ENCODE peak calls at places on chromosomes 11 and 22, in nine cellular contexts. One of them, this sample, is unnamed.

GRCh38 chr11:83773950-83774880 is 488.0 kb upstream of the CCDC90B start:
- DNase-seq in kidney tubule cell: no peak
- DNase-seq in EH: peak
- DNase-seq in posterior cingulate gyrus: no peak
- DNase-seq in T-helper 2 cell: no peak
- DNase-seq in brain microvascular endothelial cell: peak
- DNase-seq in H4: no peak
- DNase-seq in stimulated activated CD4-positive, alpha-beta T cell treated with anti-CD3 and anti-CD28 coated beads, Interleukin-12 subunit alpha, Interleukin-12 subunit beta, amount 100 ng/mL, for 4 hours: no peak
- DNase-seq in osteoblast: no peak
- DNase-seq in this sample: no peak

GRCh38 chr11:62418733-62419132 is at the start of gene SCGB1A1:
- DNase-seq in kidney tubule cell: no peak
- DNase-seq in EH: no peak
- DNase-seq in posterior cingulate gyrus: no peak
- DNase-seq in T-helper 2 cell: no peak
- DNase-seq in brain microvascular endothelial cell: no peak
- DNase-seq in H4: no peak
- DNase-seq in stimulated activated CD4-positive, alpha-beta T cell treated with anti-CD3 and anti-CD28 coated beads, Interleukin-12 subunit alpha, Interleukin-12 subunit beta, amount 100 ng/mL, for 4 hours: no peak
- DNase-seq in osteoblast: peak
- DNase-seq in this sample: no peak

GRCh38 chr11:64321533-64321932 is 3.6 kb downstream of the PRDX5 start:
- DNase-seq in kidney tubule cell: peak
- DNase-seq in EH: no peak
- DNase-seq in posterior cingulate gyrus: no peak
- DNase-seq in T-helper 2 cell: no peak
- DNase-seq in brain microvascular endothelial cell: no peak
- DNase-seq in H4: peak
- DNase-seq in stimulated activated CD4-positive, alpha-beta T cell treated with anti-CD3 and anti-CD28 coated beads, Interleukin-12 subunit alpha, Interleukin-12 subunit beta, amount 100 ng/mL, for 4 hours: no peak
- DNase-seq in osteoblast: peak
- DNase-seq in this sample: no peak

GRCh38 chr22:40472036-40472435 is 101.6 kb downstream of the SGSM3 start:
- DNase-seq in kidney tubule cell: no peak
- DNase-seq in EH: no peak
- DNase-seq in posterior cingulate gyrus: no peak
- DNase-seq in T-helper 2 cell: no peak
- DNase-seq in brain microvascular endothelial cell: no peak
- DNase-seq in H4: no peak
- DNase-seq in stimulated activated CD4-positive, alpha-beta T cell treated with anti-CD3 and anti-CD28 coated beads, Interleukin-12 subunit alpha, Interleukin-12 subunit beta, amount 100 ng/mL, for 4 hours: no peak
- DNase-seq in osteoblast: no peak
- DNase-seq in this sample: no peak

GRCh38 chr11:69304258-69304657 is 10.3 kb downstream of the MYEOV start:
- DNase-seq in kidney tubule cell: no peak
- DNase-seq in EH: no peak
- DNase-seq in posterior cingulate gyrus: no peak
- DNase-seq in T-helper 2 cell: no peak
- DNase-seq in brain microvascular endothelial cell: no peak
- DNase-seq in H4: no peak
- DNase-seq in stimulated activated CD4-positive, alpha-beta T cell treated with anti-CD3 and anti-CD28 coated beads, Interleukin-12 subunit alpha, Interleukin-12 subunit beta, amount 100 ng/mL, for 4 hours: no peak
- DNase-seq in osteoblast: no peak
- DNase-seq in this sample: no peak

GRCh38 chr11:64089027-64089360 is 53.3 kb downstream of the FLRT1 start:
- DNase-seq in kidney tubule cell: no peak
- DNase-seq in EH: no peak
- DNase-seq in posterior cingulate gyrus: no peak
- DNase-seq in T-helper 2 cell: no peak
- DNase-seq in brain microvascular endothelial cell: no peak
- DNase-seq in H4: no peak
- DNase-seq in stimulated activated CD4-positive, alpha-beta T cell treated with anti-CD3 and anti-CD28 coated beads, Interleukin-12 subunit alpha, Interleukin-12 subunit beta, amount 100 ng/mL, for 4 hours: no peak
- DNase-seq in osteoblast: no peak
- DNase-seq in this sample: no peak

GRCh38 chr22:19143967-19144400 is 467 bp downstream of the ESS2 start:
- DNase-seq in kidney tubule cell: peak
- DNase-seq in EH: peak
- DNase-seq in posterior cingulate gyrus: no peak
- DNase-seq in T-helper 2 cell: no peak
- DNase-seq in brain microvascular endothelial cell: no peak
- DNase-seq in H4: no peak
- DNase-seq in stimulated activated CD4-positive, alpha-beta T cell treated with anti-CD3 and anti-CD28 coated beads, Interleukin-12 subunit alpha, Interleukin-12 subunit beta, amount 100 ng/mL, for 4 hours: no peak
- DNase-seq in osteoblast: peak
- DNase-seq in this sample: peak

GRCh38 chr11:64970731-64971151 is 1.2 kb downstream of the MAJIN start:
- DNase-seq in kidney tubule cell: peak
- DNase-seq in EH: no peak
- DNase-seq in posterior cingulate gyrus: no peak
- DNase-seq in T-helper 2 cell: no peak
- DNase-seq in brain microvascular endothelial cell: no peak
- DNase-seq in H4: no peak
- DNase-seq in stimulated activated CD4-positive, alpha-beta T cell treated with anti-CD3 and anti-CD28 coated beads, Interleukin-12 subunit alpha, Interleukin-12 subunit beta, amount 100 ng/mL, for 4 hours: peak
- DNase-seq in osteoblast: no peak
- DNase-seq in this sample: no peak

GRCh38 chr22:31850135-31850534 is 94.2 kb upstream of the YWHAH start:
- DNase-seq in kidney tubule cell: no peak
- DNase-seq in EH: no peak
- DNase-seq in posterior cingulate gyrus: no peak
- DNase-seq in T-helper 2 cell: no peak
- DNase-seq in brain microvascular endothelial cell: no peak
- DNase-seq in H4: no peak
- DNase-seq in stimulated activated CD4-positive, alpha-beta T cell treated with anti-CD3 and anti-CD28 coated beads, Interleukin-12 subunit alpha, Interleukin-12 subunit beta, amount 100 ng/mL, for 4 hours: no peak
- DNase-seq in osteoblast: no peak
- DNase-seq in this sample: no peak

GRCh38 chr11:118785362-118785761 is 5.6 kb downstream of the DDX6 start:
- DNase-seq in kidney tubule cell: no peak
- DNase-seq in EH: peak
- DNase-seq in posterior cingulate gyrus: no peak
- DNase-seq in T-helper 2 cell: no peak
- DNase-seq in brain microvascular endothelial cell: peak
- DNase-seq in H4: peak
- DNase-seq in stimulated activated CD4-positive, alpha-beta T cell treated with anti-CD3 and anti-CD28 coated beads, Interleukin-12 subunit alpha, Interleukin-12 subunit beta, amount 100 ng/mL, for 4 hours: no peak
- DNase-seq in osteoblast: no peak
- DNase-seq in this sample: no peak

GRCh38 chr22:27986937-27987336 is 67.9 kb upstream of the PITPNB start:
- DNase-seq in kidney tubule cell: no peak
- DNase-seq in EH: no peak
- DNase-seq in posterior cingulate gyrus: no peak
- DNase-seq in T-helper 2 cell: no peak
- DNase-seq in brain microvascular endothelial cell: no peak
- DNase-seq in H4: no peak
- DNase-seq in stimulated activated CD4-positive, alpha-beta T cell treated with anti-CD3 and anti-CD28 coated beads, Interleukin-12 subunit alpha, Interleukin-12 subunit beta, amount 100 ng/mL, for 4 hours: no peak
- DNase-seq in osteoblast: no peak
- DNase-seq in this sample: no peak

GRCh38 chr11:60159284-60159683 is 23.6 kb downstream of the MS4A6A start:
- DNase-seq in kidney tubule cell: no peak
- DNase-seq in EH: no peak
- DNase-seq in posterior cingulate gyrus: no peak
- DNase-seq in T-helper 2 cell: no peak
- DNase-seq in brain microvascular endothelial cell: no peak
- DNase-seq in H4: no peak
- DNase-seq in stimulated activated CD4-positive, alpha-beta T cell treated with anti-CD3 and anti-CD28 coated beads, Interleukin-12 subunit alpha, Interleukin-12 subunit beta, amount 100 ng/mL, for 4 hours: no peak
- DNase-seq in osteoblast: no peak
- DNase-seq in this sample: no peak

GRCh38 chr11:77547863-77548551 is 41.7 kb upstream of the AQP11 start:
- DNase-seq in kidney tubule cell: peak
- DNase-seq in EH: peak
- DNase-seq in posterior cingulate gyrus: peak
- DNase-seq in T-helper 2 cell: no peak
- DNase-seq in brain microvascular endothelial cell: peak
- DNase-seq in H4: peak
- DNase-seq in stimulated activated CD4-positive, alpha-beta T cell treated with anti-CD3 and anti-CD28 coated beads, Interleukin-12 subunit alpha, Interleukin-12 subunit beta, amount 100 ng/mL, for 4 hours: no peak
- DNase-seq in osteoblast: peak
- DNase-seq in this sample: peak

GRCh38 chr11:75576445-75577049 is 14.5 kb downstream of the SERPINH1 start:
- DNase-seq in kidney tubule cell: peak
- DNase-seq in EH: peak
- DNase-seq in posterior cingulate gyrus: no peak
- DNase-seq in T-helper 2 cell: no peak
- DNase-seq in brain microvascular endothelial cell: peak
- DNase-seq in H4: peak
- DNase-seq in stimulated activated CD4-positive, alpha-beta T cell treated with anti-CD3 and anti-CD28 coated beads, Interleukin-12 subunit alpha, Interleukin-12 subunit beta, amount 100 ng/mL, for 4 hours: no peak
- DNase-seq in osteoblast: peak
- DNase-seq in this sample: peak

GRCh38 chr22:49333206-49333605 is 494.5 kb downstream of the BRD1 start:
- DNase-seq in kidney tubule cell: no peak
- DNase-seq in EH: no peak
- DNase-seq in posterior cingulate gyrus: no peak
- DNase-seq in T-helper 2 cell: no peak
- DNase-seq in brain microvascular endothelial cell: no peak
- DNase-seq in H4: no peak
- DNase-seq in stimulated activated CD4-positive, alpha-beta T cell treated with anti-CD3 and anti-CD28 coated beads, Interleukin-12 subunit alpha, Interleukin-12 subunit beta, amount 100 ng/mL, for 4 hours: no peak
- DNase-seq in osteoblast: peak
- DNase-seq in this sample: no peak

GRCh38 chr11:67032830-67033555 is 10.1 kb downstream of the SYT12 start:
- DNase-seq in kidney tubule cell: peak
- DNase-seq in EH: peak
- DNase-seq in posterior cingulate gyrus: no peak
- DNase-seq in T-helper 2 cell: no peak
- DNase-seq in brain microvascular endothelial cell: peak
- DNase-seq in H4: peak
- DNase-seq in stimulated activated CD4-positive, alpha-beta T cell treated with anti-CD3 and anti-CD28 coated beads, Interleukin-12 subunit alpha, Interleukin-12 subunit beta, amount 100 ng/mL, for 4 hours: no peak
- DNase-seq in osteoblast: peak
- DNase-seq in this sample: no peak

GRCh38 chr22:19869497-19870152 is 15.0 kb upstream of the GNB1L start:
- DNase-seq in kidney tubule cell: no peak
- DNase-seq in EH: no peak
- DNase-seq in posterior cingulate gyrus: peak
- DNase-seq in T-helper 2 cell: no peak
- DNase-seq in brain microvascular endothelial cell: no peak
- DNase-seq in H4: no peak
- DNase-seq in stimulated activated CD4-positive, alpha-beta T cell treated with anti-CD3 and anti-CD28 coated beads, Interleukin-12 subunit alpha, Interleukin-12 subunit beta, amount 100 ng/mL, for 4 hours: no peak
- DNase-seq in osteoblast: peak
- DNase-seq in this sample: no peak

This sample was measured in Karpas-422.